ENCODE peak calls at places on chromosomes 12 and 14, in seven cellular contexts. S, Y, D, P, E, Q and J are unnamed samples.

GRCh38 chr12:77167801-77168200 is 102.4 kb upstream of the E2F7 start:
- DNase-seq in S (no peak), Y (no peak), D (no peak), P (no peak), E (no peak), Q (no peak), J (no peak)

GRCh38 chr12:126811401-126811800 is 1455.6 kb upstream of the TMEM132C start:
- DNase-seq in S (no peak), Y (no peak), D (no peak), P (peak), E (no peak), Q (no peak), J (no peak)

GRCh38 chr12:79298511-79298910 is 392.3 kb downstream of the PAWR start:
- DNase-seq in S (no peak), Y (no peak), D (no peak), P (no peak), E (no peak), Q (no peak), J (no peak)

GRCh38 chr14:91755560-91755959 is 23.7 kb upstream of the CATSPERB start:
- DNase-seq in S (no peak), Y (no peak), D (no peak), P (no peak), E (no peak), Q (no peak), J (no peak)

GRCh38 chr12:90091809-90092208 is 383.2 kb upstream of the ATP2B1 start:
- DNase-seq in S (no peak), Y (no peak), D (no peak), P (no peak), E (no peak), Q (no peak), J (no peak)

GRCh38 chr12:52759695-52760094 is 17.4 kb downstream of the KRT76 start:
- DNase-seq in S (no peak), Y (no peak), D (no peak), P (no peak), E (no peak), Q (no peak), J (no peak)

GRCh38 chr12:65420941-65421340 is 142.5 kb downstream of the MSRB3 start:
- DNase-seq in S (no peak), Y (no peak), D (no peak), P (no peak), E (no peak), Q (no peak), J (no peak)

GRCh38 chr14:101223147-101223546 is 319.6 kb upstream of the RTL1 start:
- DNase-seq in S (no peak), Y (no peak), D (no peak), P (no peak), E (no peak), Q (no peak), J (no peak)

GRCh38 chr12:131058700-131059099 is 105.0 kb downstream of the ADGRD1 start:
- DNase-seq in S (no peak), Y (no peak), D (no peak), P (no peak), E (no peak), Q (no peak), J (no peak)

GRCh38 chr14:72610831-72611200 is 283.1 kb downstream of the DPF3 start:
- DNase-seq in S (no peak), Y (no peak), D (no peak), P (no peak), E (no peak), Q (no peak), J (no peak)

GRCh38 chr12:6534158-6534913 is at the start of gene GAPDH:
- DNase-seq in S (peak), Y (peak), D (peak), P (peak), E (peak), Q (peak), J (peak)

GRCh38 chr14:79411403-79412174 is 799.7 kb downstream of the DIO2 start:
- DNase-seq in S (no peak), Y (no peak), D (no peak), P (no peak), E (no peak), Q (no peak), J (no peak)

GRCh38 chr14:79404874-79405273 is 806.4 kb downstream of the DIO2 start:
- DNase-seq in S (no peak), Y (no peak), D (no peak), P (no peak), E (no peak), Q (no peak), J (no peak)

GRCh38 chr14:79405511-79405910 is 805.8 kb downstream of the DIO2 start:
- DNase-seq in S (no peak), Y (no peak), D (no peak), P (no peak), E (no peak), Q (no peak), J (no peak)

GRCh38 chr14:79407572-79407971 is 803.7 kb downstream of the DIO2 start:
- DNase-seq in S (no peak), Y (no peak), D (no peak), P (no peak), E (no peak), Q (no peak), J (no peak)

DNA sequence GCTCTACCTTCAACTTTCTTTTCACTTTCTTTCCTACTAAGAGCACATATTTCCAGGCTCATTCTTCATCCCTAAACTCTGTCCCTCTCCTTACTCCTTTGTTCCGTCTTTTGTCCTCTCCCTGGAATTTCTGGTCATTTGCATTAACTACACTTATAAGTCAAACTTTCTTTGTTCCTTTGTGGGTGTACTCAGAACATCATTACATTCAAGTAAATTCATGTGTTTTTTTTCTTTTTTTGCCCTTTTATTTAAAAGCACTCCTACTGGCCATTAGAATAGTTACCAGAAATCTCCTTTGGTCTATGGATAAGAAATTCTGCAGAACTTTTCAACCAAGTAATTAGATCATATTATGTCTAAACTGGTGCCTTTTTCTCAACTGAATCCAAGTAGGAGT is 802.6 kb downstream of the DIO2 start:
- DNase-seq in S (no peak), Y (no peak), D (no peak), P (no peak), E (no peak), Q (no peak), J (no peak)
- TF ChIP-seq CTCF in S (no peak), Y (no peak), D (no peak), P (no peak), E (no peak), Q (no peak), J (no peak)

GRCh38 chr14:22648506-22648905 is 4.4 kb upstream of the OR6J1 start:
- DNase-seq in S (no peak), Y (no peak), D (no peak), P (no peak), E (no peak), Q (no peak), J (no peak)

GRCh38 chr14:22646570-22647254 is 2.6 kb upstream of the OR6J1 start:
- DNase-seq in S (no peak), Y (no peak), D (no peak), P (no peak), E (no peak), Q (no peak), J (no peak)

GRCh38 chr14:22640192-22640591 is 4.0 kb downstream of the OR6J1 start:
- DNase-seq in S (no peak), Y (no peak), D (no peak), P (no peak), E (no peak), Q (no peak), J (no peak)

GRCh38 chr14:22641851-22642250 is 2.3 kb downstream of the OR6J1 start:
- DNase-seq in S (no peak), Y (no peak), D (no peak), P (no peak), E (no peak), Q (no peak), J (no peak)

GRCh38 chr14:22644305-22644635 is at the start of gene OR6J1:
- DNase-seq in S (no peak), Y (no peak), D (no peak), P (no peak), E (no peak), Q (no peak), J (no peak)
- TF ChIP-seq CTCF in S (no peak), Y (no peak), D (no peak), P (no peak), E (no peak), Q (no peak), J (no peak)

GRCh38 chr14:24368562-24369252 is 723 bp downstream of the NFATC4 start:
- DNase-seq in S (peak), Y (no peak), D (peak), P (peak), E (peak), Q (no peak), J (no peak)
- TF ChIP-seq CTCF in S (peak), Y (no peak), D (no peak), P (no peak), E (no peak), Q (no peak), J (no peak)

DNA sequence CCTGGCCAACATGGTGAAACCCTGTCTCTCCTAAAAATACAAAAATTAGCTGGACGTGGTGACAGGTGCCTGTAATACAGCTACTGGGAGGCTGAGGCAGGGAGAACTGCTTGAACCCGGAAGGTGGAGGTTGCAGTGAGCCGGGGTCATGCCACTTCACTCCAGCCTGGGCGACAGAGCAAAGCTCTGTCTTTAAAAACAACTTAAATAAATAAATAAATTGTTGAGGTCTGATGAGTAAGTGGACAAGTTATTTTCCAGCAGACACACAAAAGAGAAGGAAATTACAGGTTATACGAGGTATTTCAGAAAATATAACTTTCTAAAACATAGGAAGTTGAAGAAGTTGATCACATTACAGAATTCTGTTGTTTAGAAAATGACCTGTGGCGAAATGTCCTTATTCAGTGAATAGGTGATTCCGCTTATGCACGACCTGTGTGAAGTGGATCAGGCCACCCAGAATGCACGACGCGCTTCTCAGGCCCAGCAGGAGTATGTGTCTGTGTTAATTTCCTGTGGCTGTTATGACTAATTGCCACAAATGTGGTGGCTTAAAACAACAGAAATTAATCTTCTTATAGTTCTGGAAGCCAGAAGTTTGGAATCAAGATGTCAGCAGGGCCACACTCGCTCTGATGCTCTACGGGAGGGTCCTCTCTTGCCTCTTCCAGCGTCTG is 38.0 kb downstream of the P2RX7 start:
- DNase-seq in S (no peak), Y (no peak), D (no peak), P (no peak), E (no peak), Q (no peak), J (no peak)
- TF ChIP-seq CTCF in S (no peak), Y (no peak), D (no peak), P (no peak), E (no peak), Q (no peak), J (no peak)

GRCh38 chr12:40688085-40688725 is 4.0 kb upstream of the CNTN1 start:
- DNase-seq in S (no peak), Y (no peak), D (no peak), P (no peak), E (no peak), Q (no peak), J (no peak)

GRCh38 chr12:40692617-40693502 is 621 bp downstream of the CNTN1 start:
- DNase-seq in S (peak), Y (peak), D (peak), P (peak), E (no peak), Q (no peak), J (no peak)

GRCh38 chr12:40693503-40693863 is 1.2 kb downstream of the CNTN1 start:
- DNase-seq in S (peak), Y (no peak), D (peak), P (peak), E (no peak), Q (no peak), J (no peak)

GRCh38 chr12:40689576-40689975 is 2.7 kb upstream of the CNTN1 start:
- DNase-seq in S (no peak), Y (no peak), D (no peak), P (no peak), E (no peak), Q (no peak), J (no peak)

GRCh38 chr12:40691913-40692616 is at the start of gene CNTN1:
- DNase-seq in S (peak), Y (peak), D (peak), P (peak), E (no peak), Q (no peak), J (no peak)
- TF ChIP-seq CTCF in S (no peak), Y (no peak), D (no peak), P (no peak), E (no peak), Q (no peak), J (no peak)

GRCh38 chr14:75310295-75311059 is 31.8 kb downstream of the FOS start:
- DNase-seq in S (peak), Y (peak), D (no peak), P (peak), E (no peak), Q (peak), J (no peak)

GRCh38 chr14:75303415-75303814 is 24.8 kb downstream of the FOS start:
- DNase-seq in S (peak), Y (no peak), D (peak), P (peak), E (peak), Q (no peak), J (peak)

GRCh38 chr14:75301666-75302325 is 23.2 kb downstream of the FOS start:
- DNase-seq in S (no peak), Y (no peak), D (no peak), P (no peak), E (no peak), Q (peak), J (peak)

GRCh38 chr14:75307700-75308379 is 29.2 kb downstream of the FOS start:
- DNase-seq in S (peak), Y (peak), D (peak), P (peak), E (peak), Q (no peak), J (peak)

GRCh38 chr14:75306917-75307699 is 28.5 kb downstream of the FOS start:
- DNase-seq in S (no peak), Y (no peak), D (peak), P (no peak), E (no peak), Q (no peak), J (no peak)
- TF ChIP-seq CTCF in S (peak), Y (no peak), D (peak), P (peak), E (no peak), Q (no peak), J (no peak)

GRCh38 chr12:71478277-71478676 is 38.7 kb downstream of the LGR5 start:
- DNase-seq in S (no peak), Y (no peak), D (no peak), P (no peak), E (no peak), Q (no peak), J (no peak)
- TF ChIP-seq CTCF in S (no peak), Y (no peak), D (no peak), P (no peak), E (no peak), Q (no peak), J (no peak)

DNA sequence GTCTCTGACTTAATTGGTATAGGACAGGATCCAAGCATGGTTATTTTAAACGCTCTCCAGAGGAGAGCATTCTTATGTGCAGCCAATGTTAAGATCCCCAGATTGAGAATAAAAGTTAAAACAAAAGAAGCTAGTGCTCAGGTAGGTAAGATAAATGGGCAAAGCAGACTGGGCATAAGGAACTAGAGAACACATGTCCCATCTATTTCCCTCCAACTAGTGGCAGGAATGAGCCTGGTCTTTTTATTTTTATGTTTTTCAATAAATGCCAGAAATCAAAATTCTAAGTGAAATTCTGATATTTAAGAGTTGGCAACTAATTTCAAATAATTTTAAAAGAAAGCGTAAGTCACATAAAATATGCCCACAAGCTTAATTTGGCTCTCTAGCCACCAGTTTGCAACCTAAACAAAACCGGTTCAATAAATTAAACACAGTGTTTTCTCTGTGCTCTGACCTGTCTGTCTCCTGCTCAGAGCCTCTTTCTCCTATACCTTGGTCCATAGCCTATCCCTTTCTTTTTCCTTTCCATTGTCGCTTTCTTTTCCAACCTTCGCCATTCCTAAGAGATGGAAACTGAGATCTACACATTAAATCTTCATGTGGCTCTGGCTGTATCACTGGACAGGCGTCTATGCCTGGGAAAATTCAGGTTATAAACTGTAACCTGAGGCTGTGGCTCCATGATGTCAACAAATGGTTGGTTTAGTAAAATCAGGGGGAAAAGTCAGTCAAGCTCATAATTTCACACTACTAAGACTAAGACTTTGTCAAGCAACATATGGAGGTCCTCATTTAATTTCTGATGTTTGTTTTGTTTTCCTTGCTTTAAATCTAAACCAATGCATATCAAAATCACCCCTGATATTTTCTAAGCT is 5.5 kb downstream of the SLC38A1 start:
- DNase-seq in S (no peak), Y (no peak), D (no peak), P (no peak), E (no peak), Q (no peak), J (no peak)
- TF ChIP-seq CTCF in S (no peak), Y (no peak), D (peak), P (peak), E (no peak), Q (no peak), J (no peak)

GRCh38 chr12:4283512-4284255 is 10.1 kb downstream of the CCND2 start:
- DNase-seq in S (no peak), Y (no peak), D (no peak), P (no peak), E (no peak), Q (no peak), J (no peak)
- TF ChIP-seq CTCF in S (no peak), Y (no peak), D (no peak), P (no peak), E (no peak), Q (no peak), J (no peak)